ENCODE peak calls at places on chromosome 22, in four cellular contexts. E, P, Y and Q are unnamed samples.

GRCh38 chr22:27990879-27991278 is 71.8 kb upstream of the PITPNB start:
- DNase-seq in E (peak; percentile 8), P (no peak), Y (no peak), Q (peak; percentile 83)

GRCh38 chr22:18078329-18079041 is 695 bp downstream of the PEX26 start:
- DNase-seq in E (peak; percentile 19), P (peak; percentile 14), Y (peak; percentile 53), Q (peak; percentile 38)

GRCh38 chr22:47296405-47297260 is 534.2 kb downstream of the TBC1D22A start:
- DNase-seq in E (no peak), P (no peak), Y (no peak), Q (no peak)

GRCh38 chr22:25080855-25081254 is 118.8 kb upstream of the CRYBB3 start:
- DNase-seq in E (no peak), P (no peak), Y (no peak), Q (no peak)

GRCh38 chr22:22168190-22168940 is 76.2 kb upstream of the VPREB1 start:
- DNase-seq in E (peak; percentile 61), P (peak; percentile 17), Y (peak; percentile 21), Q (peak; percentile 45)

GRCh38 chr22:17171016-17171312 is 11.9 kb upstream of the HDHD5 start:
- DNase-seq in E (no peak), P (no peak), Y (no peak), Q (no peak)

GRCh38 chr22:29820941-29821789 is 16.9 kb downstream of the ASCC2 start:
- DNase-seq in E (peak; percentile 98), P (no peak), Y (peak; percentile 60), Q (peak; percentile 91)

GRCh38 chr22:17569971-17570511 is 6.7 kb downstream of the SLC25A18 start:
- DNase-seq in E (peak; percentile 4), P (no peak), Y (no peak), Q (no peak)

GRCh38 chr22:43002198-43002577 is 12.8 kb downstream of the PACSIN2 start:
- DNase-seq in E (peak; percentile 91), P (no peak), Y (no peak), Q (no peak)

GRCh38 chr22:44729391-44730012 is 22.9 kb upstream of the ARHGAP8 start:
- DNase-seq in E (peak; percentile 71), P (no peak), Y (no peak), Q (peak; percentile 88)

GRCh38 chr22:44752285-44753188 is at the start of gene ARHGAP8:
- DNase-seq in E (no peak), P (no peak), Y (peak; percentile 67), Q (no peak)

GRCh38 chr22:18987765-18988164 is 51.7 kb upstream of the PRODH start:
- DNase-seq in E (no peak), P (no peak), Y (peak; percentile 71), Q (peak; percentile 48)

GRCh38 chr22:36763576-36763975 is 12.3 kb downstream of the IFT27 start:
- DNase-seq in E (no peak), P (no peak), Y (no peak), Q (peak; percentile 1)

GRCh38 chr22:30206964-30207363 is 39.6 kb downstream of the LIF start:
- DNase-seq in E (peak; percentile 99), P (no peak), Y (peak; percentile 56), Q (no peak)

GRCh38 chr22:31676700-31677099 is 14.7 kb upstream of the PISD start:
- DNase-seq in E (peak; percentile 74), P (peak; percentile 89), Y (peak; percentile 97), Q (peak; percentile 96)

GRCh38 chr22:31613286-31613903 is 48.6 kb downstream of the PISD start:
- DNase-seq in E (no peak), P (no peak), Y (no peak), Q (no peak)

GRCh38 chr22:32473388-32473952 is 1.1 kb upstream of the FBXO7 start:
- DNase-seq in E (peak; percentile 70), P (peak; percentile 63), Y (no peak), Q (peak; percentile 42)

GRCh38 chr22:41621099-41621910 is at the start of gene XRCC6:
- DNase-seq in E (peak; percentile 100), P (peak; percentile 100), Y (peak; percentile 100), Q (peak; percentile 100)

GRCh38 chr22:31106651-31107205 is 640 bp downstream of the SELENOM start:
- DNase-seq in E (peak; percentile 55), P (no peak), Y (no peak), Q (no peak)

DNA sequence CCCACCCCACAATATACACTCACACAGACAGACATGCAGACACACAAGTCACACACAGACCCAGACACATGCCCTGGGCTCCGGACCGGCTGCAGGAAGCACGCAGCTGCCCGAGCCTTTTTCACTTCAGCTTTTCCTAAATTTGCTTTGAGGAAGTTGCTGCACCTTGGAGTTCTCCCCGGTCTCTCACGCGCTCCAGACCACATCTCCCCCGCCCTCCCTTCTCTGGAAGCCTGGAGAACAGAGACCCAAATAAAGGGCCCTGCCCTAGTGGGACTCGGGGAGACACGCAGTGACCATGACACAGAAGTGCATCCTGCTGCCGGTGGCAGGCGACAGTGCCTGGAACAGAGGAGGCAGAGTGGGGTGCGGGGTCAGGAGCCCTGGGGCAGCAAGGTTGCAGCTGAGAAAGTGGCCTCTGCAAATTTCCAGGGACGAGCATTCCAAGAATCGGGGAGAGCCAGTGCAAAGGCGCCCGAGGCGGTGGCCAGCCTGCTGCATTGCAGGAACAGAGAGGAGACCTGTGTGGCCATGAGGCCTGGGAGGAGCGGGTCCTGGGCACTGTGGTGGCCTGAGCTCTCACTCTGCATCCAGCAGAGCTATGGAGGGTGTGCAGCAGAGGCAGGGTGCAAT is 19.1 kb downstream of the RPL3 start:
- DNase-seq in E (no peak), P (no peak), Y (no peak), Q (peak; percentile 57)
- H3K4me3 ChIP-seq in E (no peak overlapping the region), P (no peak overlapping the region), Y (no peak overlapping the region), Q (peak overlapping the region; percentile 43)

GRCh38 chr22:40308999-40309578 is 37.2 kb upstream of the ADSL start:
- DNase-seq in E (no peak), P (no peak), Y (no peak), Q (no peak)

GRCh38 chr22:40312050-40312449 is 34.2 kb upstream of the ADSL start:
- DNase-seq in E (no peak), P (no peak), Y (no peak), Q (no peak)

GRCh38 chr22:40310771-40311120 is 35.6 kb upstream of the ADSL start:
- DNase-seq in E (no peak), P (no peak), Y (no peak), Q (no peak)

GRCh38 chr22:40313007-40313406 is 33.3 kb upstream of the ADSL start:
- DNase-seq in E (no peak), P (no peak), Y (no peak), Q (no peak)

GRCh38 chr22:40310081-40310770 is 36.1 kb upstream of the ADSL start:
- DNase-seq in E (peak; percentile 93), P (no peak), Y (no peak), Q (no peak)
- H3K4me1 ChIP-seq in E (peaks cover 10% of the 10 kb centered on the region), P (peaks cover 14% of the 10 kb centered on the region), Y (no peaks in the 10 kb centered on the region), Q (peaks cover 5% of the 10 kb centered on the region)

DNA sequence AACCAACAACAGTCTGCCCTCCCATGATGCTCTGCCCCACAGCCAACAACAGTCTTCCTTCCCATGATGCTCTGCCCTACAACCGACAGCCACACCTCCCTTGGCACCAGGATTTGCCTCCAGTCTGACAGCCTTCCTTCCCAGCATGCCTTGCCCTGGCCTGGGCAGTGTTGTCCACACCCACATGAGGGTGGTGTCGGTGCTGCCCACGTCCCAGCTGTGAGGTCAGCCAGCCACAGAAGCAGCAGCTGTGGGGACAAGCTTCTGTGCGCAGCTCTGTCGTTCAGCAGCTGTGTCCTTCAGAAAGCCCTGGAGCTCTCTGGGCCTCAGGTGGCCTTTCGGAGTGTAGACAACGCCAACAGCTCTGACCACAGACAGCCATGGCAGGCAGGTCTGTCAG is 1378.9 kb downstream of the BRD1 start:
- DNase-seq in E (no peak), P (no peak), Y (no peak), Q (no peak)
- H3K9me3 ChIP-seq in E (peaks cover 64% of the 10 kb centered on the region), P (no peaks in the 10 kb centered on the region), Y (no peaks in the 10 kb centered on the region), Q (peaks cover 7% of the 10 kb centered on the region)

GRCh38 chr22:45976351-45977002 is 485 bp downstream of the WNT7B start:
- DNase-seq in E (no peak), P (no peak), Y (no peak), Q (no peak)
- H3K4me3 ChIP-seq in E (peak overlapping the region; percentile 21), P (no peak overlapping the region), Y (no peak overlapping the region), Q (no peak overlapping the region)

DNA sequence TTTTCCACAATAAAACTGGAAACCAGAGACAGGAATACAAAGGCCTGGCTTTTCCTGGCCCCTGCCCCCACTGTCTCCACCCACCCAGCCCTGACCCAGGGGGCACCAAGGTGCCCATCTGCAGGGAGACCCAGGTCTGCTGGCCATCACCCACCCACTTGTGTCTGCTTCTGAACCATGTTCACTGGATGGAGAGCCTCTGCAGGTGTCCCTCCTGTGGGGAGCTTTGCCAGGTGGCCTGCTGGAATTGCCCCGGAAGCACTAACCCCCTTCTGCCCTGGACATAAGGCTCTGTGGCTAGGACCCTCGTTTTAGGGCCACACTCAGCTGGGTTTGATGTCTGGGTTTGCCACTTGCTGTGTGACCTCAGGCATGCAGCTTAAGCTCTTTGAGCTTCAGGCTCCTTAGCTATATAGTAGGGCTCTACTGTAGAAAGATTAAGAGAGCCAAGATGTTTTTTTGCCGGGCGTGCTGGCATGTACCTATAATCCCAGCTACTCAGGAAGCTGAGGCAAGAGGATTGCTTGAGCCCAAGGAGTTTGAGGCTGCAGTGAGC is 3.9 kb downstream of the SCARF2 start:
- DNase-seq in E (no peak), P (no peak), Y (no peak), Q (no peak)
- H3K4me1 ChIP-seq in E (peaks cover 22% of the 10 kb centered on the region), P (peaks cover 51% of the 10 kb centered on the region), Y (peaks cover 50% of the 10 kb centered on the region), Q (no peaks in the 10 kb centered on the region)

DNA sequence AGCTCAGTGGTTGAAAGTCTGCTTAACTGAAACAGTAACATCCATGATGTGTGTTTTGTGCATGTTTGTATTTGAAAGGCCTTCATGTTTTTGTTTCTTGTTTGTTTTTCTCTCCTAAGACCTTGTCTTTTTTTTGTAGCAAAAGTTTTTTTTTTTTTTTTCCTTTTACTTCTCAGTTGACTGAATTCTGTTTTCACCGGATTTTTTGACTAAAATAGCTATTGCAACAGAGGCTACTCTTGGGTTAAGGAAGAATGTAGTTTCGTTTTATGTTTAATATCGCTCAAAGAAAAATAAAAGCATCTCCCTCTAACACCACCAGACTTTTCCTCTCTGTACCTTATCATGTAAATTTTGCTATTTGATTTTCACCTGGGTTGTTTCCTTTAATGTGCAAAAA is 15.1 kb downstream of the APOL6 start:
- DNase-seq in E (no peak), P (no peak), Y (no peak), Q (no peak)
- H3K9me3 ChIP-seq in E (peaks cover 14% of the 10 kb centered on the region), P (no peaks in the 10 kb centered on the region), Y (no peaks in the 10 kb centered on the region), Q (peaks cover 5% of the 10 kb centered on the region)

DNA sequence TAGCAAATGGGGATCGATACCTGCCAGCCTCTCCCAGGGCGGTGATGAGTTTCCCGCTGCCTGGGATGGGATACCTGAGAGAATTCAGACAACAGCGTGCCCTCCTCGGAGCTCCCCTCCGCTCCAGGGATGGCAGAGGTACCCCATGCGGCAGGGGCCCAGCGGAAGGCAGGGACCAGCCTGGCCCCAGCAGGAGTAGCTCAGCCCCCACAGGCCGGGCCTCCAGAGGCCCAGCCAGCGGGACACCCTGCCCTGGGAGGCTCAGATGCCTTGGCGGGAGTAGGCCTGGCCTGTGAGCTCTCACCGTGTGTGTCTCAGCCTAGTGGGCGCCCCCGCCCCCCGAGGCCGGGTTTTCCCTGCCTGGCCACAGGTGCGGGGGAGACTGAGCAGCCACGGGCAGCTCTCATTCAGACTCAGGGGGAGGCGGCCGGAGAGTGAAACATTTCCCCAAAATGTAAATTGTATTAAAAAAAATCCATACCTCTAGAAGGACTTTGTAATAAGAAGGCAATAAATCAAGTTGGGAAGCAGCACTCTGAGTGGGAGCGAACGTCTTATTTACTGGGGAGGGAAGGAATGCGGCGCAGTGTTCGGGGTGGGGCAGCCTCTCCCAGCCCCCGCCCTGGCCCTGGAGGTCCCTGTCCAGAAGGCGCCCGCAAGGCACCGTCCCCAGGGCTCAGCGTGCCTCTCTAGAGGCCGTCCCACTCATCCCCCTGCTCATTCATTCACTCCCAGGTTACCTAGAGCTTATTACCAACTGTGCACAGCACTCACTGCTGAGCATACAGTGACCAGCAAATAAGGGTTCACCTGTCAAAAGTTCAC is 888.0 kb downstream of the BRD1 start:
- DNase-seq in E (no peak), P (no peak), Y (no peak), Q (no peak)
- H3K4me3 ChIP-seq in E (no peak overlapping the region), P (no peak overlapping the region), Y (no peak overlapping the region), Q (no peak overlapping the region)